ENCODE peak calls at places on chromosome 9, in six cellular contexts. W is activated naive CD8-positive, alpha-beta T cell treated with anti-CD3 and anti-CD28 coated beads, Interleukin-2, amount 50 U/mL, for 24 hours; T is HCT116; A is GM03348; H is T-cell; R is KG1. S is an unnamed sample.
A peak's percentile ranks its signal among the peaks of the same experiment; 100 is the strongest.

GRCh38 chr9:99137225-99137624 is 32.3 kb downstream of the TGFBR1 start:
- DNase-seq in W (no peak), A (no peak), H (no peak), T (no peak), R (peak; percentile 64), S (no peak)

GRCh38 chr9:99828417-99829176 is 6.9 kb downstream of the NR4A3 start:
- DNase-seq in T (no peak), R (no peak), A (no peak), W (no peak), H (no peak), S (no peak)

GRCh38 chr9:116572095-116572748 is 114.9 kb upstream of the TRIM32 start:
- DNase-seq in W (peak; percentile 40), H (no peak), T (peak; percentile 33), A (peak; percentile 94), R (no peak), S (peak; percentile 46)

GRCh38 chr9:113895526-113895925 is 19.4 kb downstream of the ZNF618 start:
- DNase-seq in A (no peak), R (no peak), H (no peak), W (no peak), T (no peak), S (no peak)

GRCh38 chr9:14391620-14392019 is 77.7 kb upstream of the NFIB start:
- DNase-seq in A (no peak), R (no peak), W (no peak), H (no peak), T (no peak), S (no peak)

GRCh38 chr9:123507992-123508391 is 152.0 kb downstream of the CRB2 start:
- DNase-seq in A (peak; percentile 49), R (no peak), W (no peak), H (no peak), T (no peak), S (no peak)

GRCh38 chr9:71839665-71840064 is 71.3 kb downstream of the ABHD17B start:
- DNase-seq in W (no peak), R (no peak), H (no peak), A (no peak), T (no peak), S (no peak)

GRCh38 chr9:87547665-87548064 is 50.0 kb downstream of the DAPK1 start:
- DNase-seq in W (no peak), H (no peak), A (no peak), T (no peak), R (no peak), S (no peak)

GRCh38 chr9:122389195-122389594 is 18.4 kb downstream of the PTGS1 start:
- DNase-seq in H (no peak), W (no peak), T (no peak), A (no peak), R (no peak), S (no peak)

GRCh38 chr9:93170571-93170970 is 13.4 kb upstream of the WNK2 start:
- DNase-seq in W (no peak), H (no peak), T (no peak), R (no peak), A (no peak), S (no peak)

GRCh38 chr9:4979224-4979623 is 5.8 kb upstream of the JAK2 start:
- DNase-seq in R (no peak), W (no peak), A (peak; percentile 10), H (no peak), T (no peak), S (no peak)

GRCh38 chr9:22528485-22528884 is 81.9 kb downstream of the DMRTA1 start:
- DNase-seq in T (peak; percentile 0), W (no peak), A (peak; percentile 3), H (no peak), R (no peak), S (no peak)

GRCh38 chr9:93896496-93897033 is 58.6 kb downstream of the BARX1 start:
- DNase-seq in A (peak; percentile 1), T (no peak), R (no peak), H (no peak), W (no peak), S (no peak)

GRCh38 chr9:122348791-122349190 is 22.0 kb upstream of the PTGS1 start:
- DNase-seq in A (no peak), H (no peak), W (no peak), T (no peak), R (no peak), S (no peak)

GRCh38 chr9:79346350-79347020 is 225.3 kb upstream of the TLE4 start:
- DNase-seq in W (no peak), R (no peak), H (no peak), A (no peak), T (no peak), S (no peak)

GRCh38 chr9:38435526-38435925 is 11.3 kb upstream of the IGFBPL1 start:
- DNase-seq in R (no peak), W (no peak), H (no peak), T (no peak), A (peak; percentile 59), S (no peak)

GRCh38 chr9:14383296-14383695 is 69.4 kb upstream of the NFIB start:
- DNase-seq in W (no peak), A (peak; percentile 14), T (no peak), R (no peak), H (no peak), S (no peak)

GRCh38 chr9:38746303-38746702 is 26.4 kb upstream of the FAM240B start:
- DNase-seq in A (no peak), W (no peak), H (no peak), R (no peak), T (no peak), S (no peak)

GRCh38 chr9:85040141-85040540 is 370.6 kb downstream of the NTRK2 start:
- DNase-seq in H (no peak), T (no peak), R (no peak), A (no peak), W (no peak), S (no peak)

GRCh38 chr9:72675586-72675985 is 154.2 kb downstream of the TMC1 start:
- DNase-seq in T (no peak), R (no peak), W (no peak), A (peak; percentile 26), H (no peak), S (no peak)

GRCh38 chr9:71233646-71234045 is 112.2 kb upstream of the TRPM3 start:
- DNase-seq in W (no peak), T (no peak), H (no peak), R (no peak), A (no peak), S (no peak)

GRCh38 chr9:132114102-132114707 is 34.5 kb upstream of the MED27 start:
- DNase-seq in R (peak; percentile 4), W (peak; percentile 54), T (no peak), H (peak; percentile 6), A (peak; percentile 76), S (no peak)

GRCh38 chr9:136831720-136832104 is 10.6 kb upstream of the AJM1 start:
- DNase-seq in T (no peak), A (no peak), W (no peak), H (no peak), R (no peak), S (no peak)

GRCh38 chr9:36828574-36829141 is 205.4 kb downstream of the PAX5 start:
- DNase-seq in H (no peak), T (no peak), R (no peak), W (no peak), A (no peak), S (no peak)

GRCh38 chr9:3936520-3937235 is 363.2 kb downstream of the GLIS3 start:
- DNase-seq in H (no peak), A (no peak), W (no peak), R (no peak), T (no peak), S (peak; percentile 84)

GRCh38 chr9:125650271-125650737 is 56.7 kb downstream of the MAPKAP1 start:
- DNase-seq in T (no peak), A (peak; percentile 56), H (no peak), W (no peak), R (no peak), S (no peak)

GRCh38 chr9:23851024-23851629 is 25.1 kb upstream of the ELAVL2 start:
- DNase-seq in T (no peak), H (no peak), W (no peak), A (peak; percentile 35), R (no peak), S (peak; percentile 65)

GRCh38 chr9:69649566-69650260 is 22.5 kb downstream of the APBA1 start:
- DNase-seq in H (no peak), R (no peak), W (no peak), A (peak; percentile 61), T (no peak), S (no peak)

GRCh38 chr9:35254237-35254636 is 92.4 kb downstream of the UNC13B start:
- DNase-seq in H (no peak), A (no peak), T (peak; percentile 3), W (no peak), R (no peak), S (peak; percentile 11)

S was measured in NCI-H774.